ENCODE peak calls at places on chromosomes 12 and 14, in four cellular contexts. One of them, this sample, is unnamed. For H3K4me1, the result is how much of the 10 kb centered on the place peaks cover.

GRCh38 chr14:38256358-38256840 is 506 bp upstream of the CLEC14A start:
- DNase-seq in transverse colon: no peak
- DNase-seq in ovary: peak
- DNase-seq in A549: no peak
- DNase-seq in this sample: no peak

GRCh38 chr14:44029933-44030332 is 477.1 kb downstream of the FSCB start:
- DNase-seq in transverse colon: no peak
- DNase-seq in ovary: no peak
- DNase-seq in A549: no peak
- DNase-seq in this sample: no peak

GRCh38 chr14:67722293-67722692 is 20.6 kb downstream of the RDH12 start:
- DNase-seq in transverse colon: peak
- DNase-seq in ovary: peak
- DNase-seq in A549: no peak
- DNase-seq in this sample: no peak

GRCh38 chr14:75542585-75543091 is 20.4 kb downstream of the BATF start:
- DNase-seq in transverse colon: peak
- DNase-seq in ovary: no peak
- DNase-seq in A549: no peak
- DNase-seq in this sample: no peak

GRCh38 chr12:70936414-70936813 is 15.9 kb upstream of the PTPRR start:
- DNase-seq in transverse colon: no peak
- DNase-seq in ovary: no peak
- DNase-seq in A549: no peak
- DNase-seq in this sample: no peak

GRCh38 chr14:102279688-102280348 is 25.1 kb downstream of the MOK start:
- DNase-seq in transverse colon: no peak
- DNase-seq in ovary: no peak
- DNase-seq in A549: peak
- DNase-seq in this sample: no peak

GRCh38 chr12:6952860-6953416 is 1.8 kb downstream of the PTPN6 start:
- DNase-seq in transverse colon: no peak
- DNase-seq in ovary: no peak
- DNase-seq in A549: no peak
- DNase-seq in this sample: no peak

GRCh38 chr12:16939871-16940306 is 333.9 kb upstream of the LMO3 start:
- DNase-seq in transverse colon: peak
- DNase-seq in ovary: no peak
- DNase-seq in A549: peak
- DNase-seq in this sample: no peak

GRCh38 chr14:69368381-69368780 is 29.7 kb downstream of the ERH start:
- DNase-seq in transverse colon: no peak
- DNase-seq in ovary: no peak
- DNase-seq in A549: no peak
- DNase-seq in this sample: no peak

GRCh38 chr14:104799657-104800599 is 973 bp upstream of the ZBTB42 start:
- DNase-seq in transverse colon: peak
- DNase-seq in ovary: peak
- DNase-seq in A549: no peak
- DNase-seq in this sample: peak

GRCh38 chr12:23686095-23686494 is 263.4 kb downstream of the SOX5 start:
- DNase-seq in transverse colon: no peak
- DNase-seq in ovary: no peak
- DNase-seq in A549: no peak
- DNase-seq in this sample: no peak

GRCh38 chr12:130335517-130336392 is 1.9 kb upstream of the PIWIL1 start:
- DNase-seq in transverse colon: peak
- DNase-seq in ovary: peak
- DNase-seq in A549: peak
- DNase-seq in this sample: peak

GRCh38 chr12:112303004-112303403 is 79.2 kb downstream of the HECTD4 start:
- DNase-seq in transverse colon: no peak
- DNase-seq in ovary: no peak
- DNase-seq in A549: peak
- DNase-seq in this sample: no peak

GRCh38 chr14:76767681-76768055 is 6.4 kb downstream of the VASH1 start:
- DNase-seq in transverse colon: no peak
- DNase-seq in ovary: no peak
- DNase-seq in A549: no peak
- DNase-seq in this sample: no peak

GRCh38 chr14:52834440-52834842 is 43.0 kb upstream of the GNPNAT1 start:
- DNase-seq in transverse colon: no peak
- DNase-seq in ovary: no peak
- DNase-seq in A549: peak
- DNase-seq in this sample: no peak

GRCh38 chr12:46524778-46525177 is 152.2 kb upstream of the SLC38A2 start:
- DNase-seq in transverse colon: peak
- DNase-seq in ovary: peak
- DNase-seq in A549: peak
- DNase-seq in this sample: peak

GRCh38 chr14:45716506-45716905 is 463.5 kb upstream of the MIS18BP1 start:
- DNase-seq in transverse colon: no peak
- DNase-seq in ovary: no peak
- DNase-seq in A549: peak
- DNase-seq in this sample: no peak

GRCh38 chr12:31589896-31590729 is 823 bp downstream of the DENND5B start:
- DNase-seq in transverse colon: peak
- DNase-seq in ovary: peak
- DNase-seq in A549: peak
- DNase-seq in this sample: peak

GRCh38 chr14:94850332-94851211 is 80.7 kb upstream of the GSC start:
- DNase-seq in transverse colon: peak
- DNase-seq in ovary: peak
- DNase-seq in A549: no peak
- DNase-seq in this sample: no peak

GRCh38 chr14:75361751-75362433 is 65.9 kb upstream of the JDP2 start:
- DNase-seq in transverse colon: no peak
- DNase-seq in ovary: peak
- DNase-seq in A549: no peak
- DNase-seq in this sample: peak

GRCh38 chr12:46402451-46402850 is 29.9 kb upstream of the SLC38A2 start:
- DNase-seq in transverse colon: peak
- DNase-seq in ovary: peak
- DNase-seq in A549: no peak
- DNase-seq in this sample: no peak

GRCh38 chr14:102945346-102946130 is 23.1 kb downstream of the AMN start:
- DNase-seq in transverse colon: no peak
- DNase-seq in ovary: no peak
- DNase-seq in A549: no peak
- DNase-seq in this sample: no peak

GRCh38 chr14:57875296-57875695 is 9.4 kb upstream of the SLC35F4 start:
- DNase-seq in transverse colon: no peak
- DNase-seq in ovary: no peak
- DNase-seq in A549: no peak
- DNase-seq in this sample: no peak
- TF ChIP-seq CTCF in transverse colon: no peak
- TF ChIP-seq CTCF in ovary: no peak
- TF ChIP-seq CTCF in A549: no peak
- TF ChIP-seq CTCF in this sample: no peak

DNA sequence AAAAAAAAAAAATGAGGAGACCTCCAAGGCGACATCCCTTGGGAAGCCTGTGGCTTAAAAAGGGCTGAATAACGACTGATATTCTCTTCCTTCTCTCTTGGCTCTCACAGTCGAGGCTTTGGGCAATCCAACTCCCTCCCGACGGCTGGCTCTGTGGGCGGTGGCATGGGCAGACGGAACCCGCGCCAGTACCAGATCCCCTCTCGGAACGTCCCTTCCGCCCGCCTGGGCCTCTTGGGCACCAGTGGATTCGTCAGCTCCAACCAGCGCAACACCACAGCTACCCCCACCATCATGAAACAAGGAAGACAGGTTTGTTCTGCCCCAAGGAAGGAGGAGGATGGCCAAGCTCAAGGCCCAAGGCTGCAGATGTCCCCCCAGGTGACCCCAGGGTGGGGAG is 127.8 kb downstream of the GCH1 start:
- DNase-seq in transverse colon: no peak
- DNase-seq in ovary: no peak
- DNase-seq in A549: no peak
- DNase-seq in this sample: no peak
- H3K4me1 ChIP-seq in transverse colon: under half
- H3K4me1 ChIP-seq in ovary: under half
- H3K4me1 ChIP-seq in A549: under half
- H3K4me1 ChIP-seq in this sample: under half

DNA sequence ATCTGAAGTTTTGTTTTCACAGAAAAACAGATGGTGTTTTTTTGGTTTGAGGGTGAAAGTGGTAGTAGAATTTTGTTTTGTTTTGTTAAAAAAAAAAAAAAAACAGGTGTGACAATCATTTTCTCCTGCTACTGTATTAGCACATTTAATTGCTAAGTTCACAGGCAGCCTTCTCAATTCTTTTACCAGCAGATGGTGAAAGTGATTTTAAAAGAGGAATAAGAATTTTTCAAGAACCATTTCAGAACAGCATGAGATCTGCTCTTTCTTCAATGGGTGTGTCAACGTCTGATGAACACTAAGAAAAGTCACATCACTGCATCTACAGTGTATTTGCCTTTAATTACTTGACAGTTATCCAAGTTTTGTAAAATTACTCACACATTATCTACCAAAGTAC is 303.7 kb upstream of the USP15 start:
- DNase-seq in transverse colon: no peak
- DNase-seq in ovary: no peak
- DNase-seq in A549: no peak
- DNase-seq in this sample: no peak
- TF ChIP-seq EP300 in transverse colon: no peak
- TF ChIP-seq EP300 in ovary: no peak
- TF ChIP-seq EP300 in A549: no peak
- TF ChIP-seq EP300 in this sample: no peak

DNA sequence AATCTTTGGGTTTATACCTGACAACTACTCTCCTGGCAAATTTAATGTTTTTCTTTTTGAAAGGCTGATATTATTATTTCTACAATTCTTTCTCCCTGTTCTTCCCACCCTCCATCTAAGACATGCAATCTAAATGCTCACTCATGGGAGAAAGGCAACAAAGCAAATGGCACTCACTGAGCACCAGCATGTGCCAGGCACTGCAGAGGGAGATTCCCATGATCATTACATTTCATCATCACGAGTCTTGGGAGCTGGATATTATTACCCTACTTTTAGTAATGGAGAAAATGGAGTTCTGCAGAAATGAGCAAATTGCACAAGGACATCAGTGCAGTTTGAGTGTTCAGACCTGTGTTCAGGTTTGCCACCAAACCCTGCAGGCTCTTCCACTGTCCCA is 27.9 kb downstream of the PPM1H start:
- DNase-seq in transverse colon: no peak
- DNase-seq in ovary: no peak
- DNase-seq in A549: no peak
- DNase-seq in this sample: no peak
- TF ChIP-seq CTCF in transverse colon: no peak
- TF ChIP-seq CTCF in ovary: no peak
- TF ChIP-seq CTCF in A549: no peak
- TF ChIP-seq CTCF in this sample: no peak

GRCh38 chr12:120259418-120260202 is 5.9 kb downstream of the PXN start:
- DNase-seq in transverse colon: no peak
- DNase-seq in ovary: no peak
- DNase-seq in A549: no peak
- DNase-seq in this sample: no peak
- H3K4me1 ChIP-seq in transverse colon: half or more
- H3K4me1 ChIP-seq in ovary: under half
- H3K4me1 ChIP-seq in A549: half or more
- H3K4me1 ChIP-seq in this sample: half or more

DNA sequence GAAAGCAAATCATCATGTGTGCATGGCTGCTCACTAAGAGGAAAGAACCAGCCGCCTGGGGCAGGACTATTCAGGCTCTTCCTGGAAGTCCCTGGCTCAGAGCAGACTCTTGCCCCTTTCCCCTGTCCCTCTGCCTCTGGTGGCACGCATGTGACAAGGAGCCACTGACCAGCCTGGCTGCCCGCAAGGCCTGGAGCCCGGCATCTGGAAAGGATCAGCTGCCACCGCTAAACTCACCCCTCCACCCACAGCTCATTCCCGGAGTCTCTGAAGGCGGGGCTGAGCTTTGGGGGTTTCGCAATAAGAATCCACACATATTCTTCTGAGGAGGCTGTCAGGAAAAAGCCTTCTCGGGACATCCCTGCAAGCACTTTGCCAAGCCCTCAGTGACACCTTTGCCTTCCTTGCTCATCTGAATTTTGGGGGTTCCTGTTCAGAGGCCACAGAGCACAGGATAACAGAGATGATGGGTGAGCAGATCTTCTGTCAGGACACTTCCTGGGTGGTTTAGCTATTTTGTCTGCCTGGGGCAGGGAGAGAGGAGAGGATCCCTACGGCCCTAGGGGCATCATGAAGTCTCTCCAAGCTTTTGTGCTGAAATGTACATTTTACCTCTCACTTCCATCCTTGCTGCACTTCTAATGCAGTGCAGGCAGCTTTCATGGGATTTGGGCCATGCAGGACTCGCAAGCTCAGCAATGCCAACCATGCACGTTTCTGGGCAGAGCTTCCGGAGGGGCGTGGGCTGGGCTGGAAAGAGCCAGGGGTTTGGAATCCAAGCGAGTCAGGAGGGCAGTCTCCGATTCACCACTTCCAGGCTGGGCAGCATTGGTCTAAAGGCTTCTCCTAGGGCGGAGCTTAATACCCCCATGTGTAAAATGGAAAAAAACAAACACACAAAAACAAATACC is 124.8 kb upstream of the MAP1LC3B2 start:
- DNase-seq in transverse colon: peak
- DNase-seq in ovary: peak
- DNase-seq in A549: peak
- DNase-seq in this sample: peak
- TF ChIP-seq EP300 in transverse colon: peak
- TF ChIP-seq EP300 in ovary: peak
- TF ChIP-seq EP300 in A549: no peak
- TF ChIP-seq EP300 in this sample: peak

GRCh38 chr12:591167-591570 is 72.1 kb downstream of the NINJ2 start:
- DNase-seq in transverse colon: no peak
- DNase-seq in ovary: peak
- DNase-seq in A549: no peak
- DNase-seq in this sample: no peak
- TF ChIP-seq CTCF in transverse colon: no peak
- TF ChIP-seq CTCF in ovary: no peak
- TF ChIP-seq CTCF in A549: no peak
- TF ChIP-seq CTCF in this sample: no peak

This sample was measured in tibial nerve.